ENCODE peak calls at places on chromosomes 5 and 9, in six cellular contexts. Y, H, F, E, G and K are unnamed samples.

GRCh38 chr9:36207546-36208012 is 16.9 kb downstream of the CLTA start:
- DNase-seq in H (no peak), G (no peak), Y (no peak), E (no peak), F (no peak), K (no peak)

GRCh38 chr9:131278421-131279111 is 2.3 kb upstream of the FAM78A start:
- DNase-seq in F (no peak), G (no peak), Y (no peak), E (no peak), H (peak), K (no peak)

GRCh38 chr5:125148076-125148475 is 401.6 kb upstream of the ZNF608 start:
- DNase-seq in Y (no peak), F (no peak), E (no peak), H (no peak), G (no peak), K (no peak)

GRCh38 chr5:81093536-81094196 is 133.5 kb downstream of the RASGRF2 start:
- DNase-seq in H (no peak), E (no peak), Y (no peak), F (no peak), G (no peak), K (no peak)

GRCh38 chr5:171806976-171807823 is 21.6 kb downstream of the SMIM23 start:
- DNase-seq in F (no peak), H (no peak), E (no peak), G (no peak), Y (no peak), K (no peak)

GRCh38 chr9:1522219-1522767 is 472.1 kb downstream of the DMRT2 start:
- DNase-seq in Y (no peak), F (no peak), H (no peak), G (no peak), E (no peak), K (no peak)

GRCh38 chr5:42993516-42994284 is 46.4 kb downstream of the ANXA2R start:
- DNase-seq in E (no peak), H (peak), Y (no peak), F (no peak), G (no peak), K (no peak)

GRCh38 chr5:52800394-52801213 is 12.9 kb downstream of the ITGA1 start:
- DNase-seq in G (peak), H (peak), E (peak), Y (peak), F (no peak), K (peak)

GRCh38 chr5:169070413-169070812 is 230.5 kb downstream of the SLIT3 start:
- DNase-seq in Y (no peak), G (no peak), H (no peak), E (no peak), F (no peak), K (no peak)

GRCh38 chr5:179255527-179256228 is 89.6 kb downstream of the ADAMTS2 start:
- DNase-seq in E (no peak), H (no peak), F (no peak), Y (no peak), G (no peak), K (peak)

GRCh38 chr5:131575660-131576227 is 59.3 kb downstream of the RAPGEF6 start:
- DNase-seq in Y (no peak), G (no peak), E (no peak), H (no peak), F (no peak), K (no peak)

GRCh38 chr9:136787690-136788400 is 3.3 kb upstream of the TMEM141 start:
- DNase-seq in F (no peak), G (no peak), H (peak), Y (peak), E (peak), K (no peak)

GRCh38 chr9:95874989-95875304 is 544 bp upstream of the ERCC6L2 start:
- DNase-seq in Y (peak), G (peak), F (no peak), H (peak), E (peak), K (peak)

GRCh38 chr9:17004500-17004899 is 130.3 kb upstream of the CNTLN start:
- DNase-seq in Y (no peak), H (no peak), E (no peak), G (no peak), F (no peak), K (no peak)

GRCh38 chr5:176740702-176741565 is 69.4 kb upstream of the UNC5A start:
- DNase-seq in G (no peak), E (no peak), F (no peak), H (no peak), Y (peak), K (no peak)

GRCh38 chr5:102666164-102666951 is 88.7 kb upstream of the PAM start:
- DNase-seq in H (no peak), E (no peak), G (no peak), Y (peak), F (no peak), K (no peak)

GRCh38 chr5:9302228-9302627 is 243.6 kb downstream of the SEMA5A start:
- DNase-seq in E (no peak), G (no peak), H (no peak), Y (no peak), F (no peak), K (no peak)

GRCh38 chr5:178839319-178839704 is 20.4 kb upstream of the ZNF354B start:
- DNase-seq in H (peak), Y (peak), G (no peak), F (no peak), E (peak), K (peak)

GRCh38 chr5:123340928-123341327 is 82.3 kb downstream of the CEP120 start:
- DNase-seq in Y (no peak), F (no peak), G (no peak), H (no peak), E (no peak), K (no peak)

GRCh38 chr5:107248065-107248695 is 422.6 kb downstream of the EFNA5 start:
- DNase-seq in F (peak), H (no peak), G (peak), Y (peak), E (no peak), K (no peak)

GRCh38 chr9:4116091-4116581 is 183.7 kb downstream of the GLIS3 start:
- DNase-seq in E (no peak), H (no peak), Y (no peak), F (no peak), G (no peak), K (no peak)

GRCh38 chr5:73911761-73912393 is 285.9 kb downstream of the ARHGEF28 start:
- DNase-seq in E (no peak), F (no peak), G (no peak), Y (no peak), H (no peak), K (no peak)

GRCh38 chr5:31846934-31847333 is 208.0 kb downstream of the PDZD2 start:
- DNase-seq in F (no peak), G (no peak), H (no peak), Y (no peak), E (no peak), K (no peak)

GRCh38 chr9:108049026-108049591 is 559.5 kb upstream of the KLF4 start:
- DNase-seq in G (no peak), E (no peak), H (no peak), F (peak), Y (no peak), K (no peak)

GRCh38 chr5:53433036-53433435 is 47.4 kb upstream of the FST start:
- DNase-seq in H (no peak), F (no peak), Y (no peak), G (no peak), E (no peak), K (no peak)

GRCh38 chr5:176747670-176748072 is 62.7 kb upstream of the UNC5A start:
- DNase-seq in H (no peak), F (no peak), E (no peak), Y (no peak), G (no peak), K (peak)